ENCODE peak calls at places on chromosomes 4 and X, in ten cellular contexts. S is fibroblast of the aortic adventitia, T is mesothelial cell of epicardium, I is Calu3, C is epithelial cell of proximal tubule, L is K562, N is fibroblast of lung, B is GM10248, M is lung, U is dorsolateral prefrontal cortex. E is an unnamed sample.

GRCh38 chr4:125956281-125956680 is 641.5 kb downstream of the FAT4 start:
- DNase-seq in S (peak; percentile 16), T (no peak), I (no peak), C (no peak), L (no peak), N (no peak), B (no peak), M (no peak), U (no peak), E (no peak)

GRCh38 chrX:136585960-136586359 is 53.9 kb downstream of the VGLL1 start:
- DNase-seq in S (no peak), T (no peak), I (no peak), C (no peak), L (no peak), N (no peak), B (no peak), M (no peak), U (no peak), E (no peak)

GRCh38 chr4:154911608-154912098 is 130.6 kb downstream of the RBM46 start:
- DNase-seq in S (no peak), T (no peak), I (no peak), C (no peak), L (no peak), N (no peak), B (no peak), M (no peak), U (no peak), E (no peak)

GRCh38 chr4:175542787-175543186 is 269.3 kb downstream of the GPM6A start:
- DNase-seq in S (peak; percentile 44), T (no peak), I (no peak), C (no peak), L (no peak), N (no peak), B (no peak), M (no peak), U (no peak), E (no peak)

GRCh38 chr4:78684196-78685079 is 91.7 kb upstream of the BMP2K start:
- DNase-seq in S (no peak), T (no peak), I (no peak), C (no peak), L (no peak), N (peak; percentile 74), B (no peak), M (no peak), U (no peak), E (no peak)

GRCh38 chr4:78829296-78829695 is 53.1 kb downstream of the BMP2K start:
- DNase-seq in S (peak; percentile 80), T (no peak), I (no peak), C (no peak), L (no peak), N (peak; percentile 57), B (no peak), M (no peak), U (no peak), E (no peak)

GRCh38 chr4:16682996-16683395 is 215.4 kb downstream of the LDB2 start:
- DNase-seq in S (peak; percentile 38), T (no peak), I (no peak), C (no peak), L (no peak), N (no peak), B (no peak), M (no peak), U (no peak), E (no peak)

GRCh38 chr4:10312568-10312967 is 144.7 kb downstream of the ZNF518B start:
- DNase-seq in S (no peak), T (no peak), I (no peak), C (no peak), L (no peak), N (no peak), B (no peak), M (no peak), U (no peak), E (no peak)

GRCh38 chrX:69531031-69531755 is 27.1 kb downstream of the NALF2 start:
- DNase-seq in S (no peak), T (no peak), I (no peak), C (no peak), L (no peak), N (no peak), B (no peak), M (no peak), U (no peak), E (no peak)

GRCh38 chr4:161564230-161564834 is 599.5 kb downstream of the FSTL5 start:
- DNase-seq in S (no peak), T (no peak), I (no peak), C (no peak), L (no peak), N (peak; percentile 25), B (no peak), M (no peak), U (no peak), E (no peak)

GRCh38 chr4:54525602-54526001 is 132.2 kb upstream of the KIT start:
- DNase-seq in S (peak; percentile 80), T (no peak), I (peak; percentile 3), C (no peak), L (no peak), N (peak; percentile 85), B (no peak), M (no peak), U (no peak), E (no peak)

GRCh38 chr4:64940698-64941097 is 531.4 kb upstream of the TECRL start:
- DNase-seq in S (peak; percentile 1), T (no peak), I (no peak), C (peak; percentile 54), L (no peak), N (peak; percentile 89), B (no peak), M (no peak), U (no peak), E (no peak)

GRCh38 chr4:6200011-6200921 is at the start of gene JAKMIP1:
- DNase-seq in S (peak; percentile 26), T (peak; percentile 94), I (peak; percentile 91), C (no peak), L (peak; percentile 100), N (peak; percentile 65), B (peak; percentile 97), M (peak; percentile 80), U (peak; percentile 82), E (peak; percentile 89)

GRCh38 chrX:39969826-39970569 is 127.8 kb downstream of the BCOR start:
- DNase-seq in S (no peak), T (no peak), I (no peak), C (no peak), L (no peak), N (no peak), B (no peak), M (no peak), U (no peak), E (no peak)

DNA sequence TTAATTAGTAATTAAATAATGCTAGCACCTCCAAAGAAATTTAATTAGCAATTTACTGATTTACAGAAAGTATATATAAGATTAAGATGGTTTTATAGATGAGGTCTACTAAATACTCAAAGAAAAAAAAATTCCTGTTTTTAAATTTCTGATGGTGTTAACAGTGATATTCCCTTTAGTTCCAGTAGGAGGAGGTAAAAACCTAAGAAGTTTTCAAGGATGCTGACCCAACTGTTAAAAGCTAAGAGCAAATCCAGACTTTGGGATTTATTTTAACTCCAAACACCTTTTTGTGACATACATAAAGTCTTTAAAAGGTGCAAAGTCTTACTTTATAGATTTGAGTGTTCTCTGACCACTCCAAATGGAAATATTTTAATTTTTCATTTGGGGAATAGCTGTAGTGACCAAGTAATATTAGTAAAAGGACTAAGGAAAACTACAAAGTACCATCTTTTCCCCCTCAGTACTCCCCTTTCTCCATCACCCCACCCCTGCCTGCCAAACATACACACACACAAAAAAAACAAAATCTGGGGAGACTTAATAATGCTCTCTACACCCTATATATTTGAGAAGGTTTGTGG is 34.2 kb upstream of the CSN1S1 start:
- DNase-seq in S (peak; percentile 44), T (no peak), I (no peak), C (no peak), L (no peak), N (no peak), B (no peak), M (no peak), U (no peak), E (no peak)
- TF ChIP-seq CTCF in S (peak; percentile 63), T (peak; percentile 69), I (no peak), C (peak; percentile 61), L (no peak), N (peak; percentile 5), B (peak; percentile 33), M (no peak), U (peak; percentile 49), E (peak; percentile 75)

GRCh38 chrX:3244203-3244743 is 102.2 kb downstream of the MXRA5 start:
- DNase-seq in S (peak; percentile 92), T (no peak), I (no peak), C (no peak), L (no peak), N (peak; percentile 95), B (no peak), M (no peak), U (no peak), E (no peak)

GRCh38 chrX:3250946-3251345 is 95.5 kb downstream of the MXRA5 start:
- DNase-seq in S (peak; percentile 71), T (no peak), I (no peak), C (no peak), L (no peak), N (peak; percentile 53), B (no peak), M (no peak), U (no peak), E (no peak)

GRCh38 chrX:3244955-3245354 is 101.5 kb downstream of the MXRA5 start:
- DNase-seq in S (peak; percentile 12), T (no peak), I (peak; percentile 7), C (no peak), L (no peak), N (no peak), B (no peak), M (no peak), U (no peak), E (no peak)
- TF ChIP-seq CTCF in S (no peak), T (no peak), I (no peak), C (peak; percentile 45), L (no peak), N (no peak), B (no peak), M (no peak), U (no peak), E (no peak)

GRCh38 chr4:19227701-19228100 is 1024.0 kb upstream of the SLIT2 start:
- DNase-seq in S (no peak), T (no peak), I (no peak), C (no peak), L (no peak), N (peak; percentile 8), B (no peak), M (no peak), U (no peak), E (no peak)

GRCh38 chr4:19224820-19225219 is 1026.9 kb upstream of the SLIT2 start:
- DNase-seq in S (peak; percentile 63), T (no peak), I (no peak), C (no peak), L (no peak), N (peak; percentile 23), B (peak; percentile 13), M (no peak), U (no peak), E (no peak)
- TF ChIP-seq CTCF in S (no peak), T (peak; percentile 71), I (no peak), C (peak; percentile 41), L (no peak), N (no peak), B (peak; percentile 11), M (no peak), U (peak; percentile 56), E (peak; percentile 75)

GRCh38 chrX:70774223-70774622 is 134.3 kb downstream of the TEX11 start:
- DNase-seq in S (no peak), T (no peak), I (no peak), C (no peak), L (no peak), N (no peak), B (no peak), M (no peak), U (no peak), E (no peak)

GRCh38 chrX:70769659-70770232 is 138.8 kb downstream of the TEX11 start:
- DNase-seq in S (peak; percentile 30), T (no peak), I (no peak), C (no peak), L (no peak), N (no peak), B (peak; percentile 10), M (no peak), U (no peak), E (no peak)
- TF ChIP-seq CTCF in S (peak; percentile 43), T (peak; percentile 56), I (no peak), C (no peak), L (no peak), N (no peak), B (peak; percentile 7), M (peak; percentile 10), U (peak; percentile 62), E (peak; percentile 78)